ENCODE peak calls at places on chromosomes 4 and X, in four cellular contexts. V, R, P and D are unnamed samples.

GRCh38 chrX:134601240-134601639 is 57.0 kb downstream of the PLAC1 start:
- DNase-seq in V (no peak), R (no peak), P (no peak), D (no peak)

GRCh38 chrX:312621-313331 is 5.8 kb downstream of the GTPBP6 start:
- DNase-seq in V (no peak), R (peak), P (no peak), D (no peak)

GRCh38 chr4:89482248-89482647 is 174.6 kb upstream of the GPRIN3 start:
- DNase-seq in V (peak), R (no peak), P (no peak), D (peak)

GRCh38 chrX:147917700-147918694 is 6.3 kb downstream of the FMR1 start:
- DNase-seq in V (peak), R (no peak), P (no peak), D (peak)

GRCh38 chr4:141388483-141388882 is 167.8 kb downstream of the ZNF330 start:
- DNase-seq in V (no peak), R (no peak), P (no peak), D (no peak)

GRCh38 chr4:54433686-54434085 is 204.6 kb downstream of the PDGFRA start:
- DNase-seq in V (no peak), R (no peak), P (no peak), D (no peak)

GRCh38 chr4:164221631-164222030 is 532.3 kb upstream of the SMIM31 start:
- DNase-seq in V (no peak), R (no peak), P (no peak), D (no peak)

GRCh38 chr4:152535236-152535902 is 523 bp downstream of the FBXW7 start:
- DNase-seq in V (no peak), R (peak), P (no peak), D (no peak)

GRCh38 chrX:768596-768995 is 138.0 kb downstream of the SHOX start:
- DNase-seq in V (no peak), R (no peak), P (peak), D (no peak)

GRCh38 chrX:25721564-25721963 is 416.6 kb upstream of the MAGEB18 start:
- DNase-seq in V (no peak), R (no peak), P (no peak), D (peak)

GRCh38 chr4:41143721-41144379 is 70.5 kb downstream of the APBB2 start:
- DNase-seq in V (no peak), R (no peak), P (no peak), D (no peak)

GRCh38 chrX:155864655-155865054 is 16.5 kb upstream of the VAMP7 start:
- DNase-seq in V (no peak), R (no peak), P (no peak), D (peak)

GRCh38 chr4:76955187-76955586 is 5.6 kb downstream of the SEPTIN11 start:
- DNase-seq in V (no peak), R (no peak), P (no peak), D (no peak)

GRCh38 chr4:110216079-110216478 is 17.7 kb upstream of the ELOVL6 start:
- DNase-seq in V (no peak), R (no peak), P (no peak), D (no peak)

GRCh38 chr4:58766763-58767162 is 1656.6 kb upstream of the IGFBP7 start:
- DNase-seq in V (no peak), R (no peak), P (no peak), D (no peak)

GRCh38 chr4:74218201-74218600 is 60.3 kb downstream of the MTHFD2L start:
- DNase-seq in V (no peak), R (no peak), P (no peak), D (no peak)

GRCh38 chr4:185122681-185123345 is 20.3 kb upstream of the SLC25A4 start:
- DNase-seq in V (no peak), R (no peak), P (no peak), D (no peak)

GRCh38 chr4:2341261-2341841 is 77.1 kb downstream of the ZFYVE28 start:
- DNase-seq in V (no peak), R (peak), P (peak), D (no peak)

GRCh38 chr4:2478220-2478619 is 9.3 kb downstream of the RNF4 start:
- DNase-seq in V (no peak), R (no peak), P (no peak), D (no peak)

GRCh38 chr4:24686866-24687672 is 102.7 kb upstream of the DHX15 start:
- DNase-seq in V (no peak), R (no peak), P (no peak), D (peak)

GRCh38 chr4:73620115-73620792 is at the start of gene RASSF6:
- DNase-seq in V (no peak), R (peak), P (no peak), D (no peak)

GRCh38 chr4:10369517-10369916 is 87.7 kb downstream of the ZNF518B start:
- DNase-seq in V (no peak), R (no peak), P (no peak), D (no peak)

GRCh38 chr4:118814054-118814453 is 21.9 kb downstream of the SEC24D start:
- DNase-seq in V (no peak), R (no peak), P (no peak), D (no peak)

GRCh38 chr4:10998826-10999225 is 314.3 kb upstream of the CLNK start:
- DNase-seq in V (no peak), R (no peak), P (no peak), D (no peak)

GRCh38 chrX:68146054-68146453 is 287.2 kb downstream of the OPHN1 start:
- DNase-seq in V (no peak), R (no peak), P (no peak), D (no peak)

GRCh38 chr4:86974481-86975050 is 39.8 kb downstream of the AFF1 start:
- DNase-seq in V (no peak), R (no peak), P (no peak), D (peak)

GRCh38 chrX:13283968-13284914 is 35.6 kb downstream of the ATXN3L start:
- DNase-seq in V (no peak), R (no peak), P (no peak), D (no peak)

GRCh38 chr4:48173055-48173991 is 39.3 kb upstream of the TXK start:
- DNase-seq in V (no peak), R (no peak), P (no peak), D (peak)

GRCh38 chr4:189377576-189377975 is 563.1 kb upstream of the FRG1 start:
- DNase-seq in V (no peak), R (no peak), P (no peak), D (no peak)

GRCh38 chrX:73812256-73812655 is 249.3 kb downstream of the CHIC1 start:
- DNase-seq in V (no peak), R (no peak), P (no peak), D (no peak)

GRCh38 chrX:102154900-102155805 is 624 bp downstream of the BEX5 start:
- DNase-seq in V (no peak), R (peak), P (peak), D (no peak)

GRCh38 chrX:49041683-49042529 is 1.3 kb downstream of the TFE3 start:
- DNase-seq in V (no peak), R (no peak), P (no peak), D (no peak)

GRCh38 chr4:76950846-76951321 is 1.3 kb downstream of the SEPTIN11 start:
- DNase-seq in V (no peak), R (no peak), P (no peak), D (no peak)

GRCh38 chr4:110792036-110792435 is 169.2 kb upstream of the PITX2 start:
- DNase-seq in V (no peak), R (no peak), P (no peak), D (no peak)

GRCh38 chr4:24770111-24770584 is 25.2 kb upstream of the SOD3 start:
- DNase-seq in V (no peak), R (no peak), P (no peak), D (no peak)

GRCh38 chr4:183422962-183423653 is 21.3 kb upstream of the CDKN2AIP start:
- DNase-seq in V (no peak), R (no peak), P (peak), D (no peak)

GRCh38 chr4:110275871-110276270 is 77.5 kb upstream of the ELOVL6 start:
- DNase-seq in V (no peak), R (no peak), P (no peak), D (no peak)

GRCh38 chr4:165597581-165598480 is 219.0 kb downstream of the CPE start:
- DNase-seq in V (no peak), R (no peak), P (no peak), D (no peak)

GRCh38 chrX:67524428-67524827 is 19.4 kb upstream of the AR start:
- DNase-seq in V (no peak), R (no peak), P (no peak), D (no peak)

DNA sequence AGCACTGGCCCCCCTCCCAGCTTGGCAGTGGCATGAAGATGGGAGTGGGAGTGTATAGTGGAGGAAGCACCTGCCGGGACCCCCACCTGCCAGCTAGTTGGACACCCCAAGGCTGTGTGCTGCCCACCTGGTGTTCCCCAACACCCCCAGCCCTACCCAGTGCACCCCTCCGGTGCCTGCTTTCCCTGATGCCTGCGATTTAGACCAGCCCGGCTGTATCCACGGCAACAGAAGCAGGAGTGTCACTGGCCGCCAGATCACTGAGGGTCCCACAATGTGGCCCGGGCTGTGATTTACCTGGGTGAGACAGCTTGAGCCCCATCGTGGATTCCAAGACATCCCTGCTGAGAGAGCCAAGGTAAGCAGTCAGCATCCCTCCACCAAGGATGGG is 533 bp downstream of the GPR173 start:
- DNase-seq in V (no peak), R (no peak), P (no peak), D (no peak)
- H3K4me3 ChIP-seq in V (no peak), R (peak), P (no peak), D (no peak)

GRCh38 chr4:5967783-5968182 is 50.4 kb downstream of the C4orf50 start:
- DNase-seq in V (no peak), R (no peak), P (peak), D (no peak)
- H3K4me3 ChIP-seq in V (no peak), R (no peak), P (no peak), D (no peak)

GRCh38 chr4:136583567-136583966 is 948.7 kb downstream of the PCDH18 start:
- DNase-seq in V (no peak), R (no peak), P (no peak), D (no peak)
- H3K4me3 ChIP-seq in V (no peak), R (no peak), P (no peak), D (no peak)

GRCh38 chr4:168711197-168712120 is 214.6 kb downstream of the PALLD start:
- DNase-seq in V (no peak), R (peak), P (no peak), D (no peak)
- H3K4me3 ChIP-seq in V (no peak), R (no peak), P (no peak), D (no peak)

DNA sequence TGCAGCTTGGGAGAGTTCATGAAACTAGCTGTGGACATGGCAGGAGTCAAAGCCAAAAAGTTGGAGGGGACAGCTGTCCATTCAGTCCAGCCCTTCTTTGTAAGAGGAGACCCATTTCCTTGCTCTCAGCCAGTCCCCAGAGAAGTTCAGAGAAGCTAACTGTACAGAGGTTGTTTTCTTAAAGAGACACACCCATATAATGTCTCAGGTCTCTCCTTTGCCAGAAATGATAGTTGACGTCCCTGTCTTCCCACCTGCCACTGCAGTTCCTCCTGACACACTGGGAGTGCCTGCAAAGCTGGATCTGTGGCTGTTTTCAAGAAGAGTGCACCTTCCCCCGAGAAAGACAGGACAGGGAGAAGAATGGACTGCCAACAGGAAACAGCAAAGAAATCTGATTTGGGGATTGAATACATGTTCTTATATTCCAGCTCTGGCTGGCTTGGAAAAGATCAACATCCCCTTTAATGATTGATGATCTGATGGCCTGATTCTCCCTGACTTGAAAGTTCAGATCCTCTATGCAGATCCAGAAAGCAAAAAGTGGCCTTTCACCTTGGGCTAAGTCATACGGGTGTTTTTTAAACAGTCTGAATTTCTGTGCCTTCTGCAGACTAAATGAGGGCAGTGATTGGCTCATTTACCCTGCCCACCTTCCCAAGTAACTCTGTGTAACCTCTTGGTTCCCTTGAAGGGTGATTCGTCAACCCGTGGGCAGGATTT is 87.2 kb downstream of the MAOA start:
- DNase-seq in V (no peak), R (no peak), P (peak), D (no peak)
- H3K4me3 ChIP-seq in V (no peak), R (no peak), P (no peak), D (no peak)

GRCh38 chrX:132025085-132025484 is 2.0 kb downstream of the STK26 start:
- DNase-seq in V (peak), R (no peak), P (no peak), D (no peak)
- H3K4me3 ChIP-seq in V (peak), R (no peak), P (no peak), D (peak)

GRCh38 chr4:159065513-159066240 is 37.2 kb upstream of the RAPGEF2 start:
- DNase-seq in V (no peak), R (no peak), P (no peak), D (no peak)
- H3K4me3 ChIP-seq in V (no peak), R (no peak), P (no peak), D (no peak)

DNA sequence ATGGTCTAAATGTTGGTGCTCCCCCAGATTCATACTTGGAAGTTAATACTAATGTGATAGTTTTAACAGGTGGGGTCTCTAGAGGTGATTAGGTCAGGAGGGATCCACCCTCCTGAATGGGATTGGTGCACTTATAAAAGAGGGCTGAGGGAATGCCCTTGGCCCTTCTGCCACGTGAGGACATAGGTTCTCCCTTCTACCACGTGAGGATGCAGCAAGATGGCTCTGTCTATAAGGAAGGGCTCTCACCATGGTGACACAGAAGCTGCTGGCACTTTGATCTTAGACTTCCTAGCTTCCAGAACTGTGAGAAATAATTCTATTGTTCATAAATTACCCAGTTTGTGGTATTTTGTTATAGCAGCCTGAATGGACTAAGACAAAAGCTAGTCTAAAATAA is 1.1 kb downstream of the AADAT start:
- DNase-seq in V (no peak), R (no peak), P (no peak), D (no peak)
- H3K4me3 ChIP-seq in V (no peak), R (no peak), P (no peak), D (peak)